ENCODE peak calls at places on chromosomes 16 and 17, in six cellular contexts. G is A549, L is left lung, R is neural progenitor cell, M is upper lobe of left lung, O is left ventricle myocardium inferior. V is an unnamed sample. For H3K4me1, the result is how much of the 10 kb centered on the place peaks cover.

GRCh38 chr16:56589141-56590039 is at the start of gene MT3:
- DNase-seq in L (no peak), O (no peak), R (peak), G (peak), M (no peak), V (peak)

GRCh38 chr16:72357860-72358259 is 185.9 kb upstream of the PMFBP1 start:
- DNase-seq in M (no peak), O (no peak), R (no peak), G (no peak), L (no peak), V (no peak)

GRCh38 chr17:1091190-1091534 is 88.6 kb downstream of the ABR start:
- DNase-seq in O (no peak), G (no peak), R (no peak), L (no peak), M (no peak), V (no peak)

GRCh38 chr17:7774037-7774659 is 56.6 kb downstream of the DNAH2 start:
- DNase-seq in O (no peak), R (no peak), G (peak), L (peak), M (peak), V (no peak)

GRCh38 chr16:1523581-1524245 is 9.8 kb upstream of the TMEM204 start:
- DNase-seq in M (no peak), L (no peak), G (no peak), R (no peak), O (no peak), V (no peak)

GRCh38 chr17:64174686-64175456 is 44.9 kb upstream of the ERN1 start:
- DNase-seq in L (peak), M (peak), O (no peak), R (no peak), G (no peak), V (peak)

GRCh38 chr17:73528679-73529078 is 115.6 kb downstream of the SDK2 start:
- DNase-seq in R (no peak), L (no peak), M (no peak), O (no peak), G (no peak), V (no peak)

GRCh38 chr17:17675925-17676534 is 5.2 kb upstream of the RAI1 start:
- DNase-seq in L (no peak), M (no peak), O (no peak), R (no peak), G (peak), V (no peak)

GRCh38 chr17:73988110-73988509 is 215.4 kb upstream of the RPL38 start:
- DNase-seq in L (no peak), O (no peak), M (no peak), R (no peak), G (no peak), V (no peak)

GRCh38 chr17:35315283-35315682 is 58.1 kb downstream of the SLFN11 start:
- DNase-seq in M (no peak), R (no peak), G (peak), O (no peak), L (no peak), V (no peak)

GRCh38 chr17:17661834-17662233 is 19.4 kb upstream of the RAI1 start:
- DNase-seq in L (no peak), R (peak), G (no peak), O (no peak), M (no peak), V (no peak)

GRCh38 chr17:1720856-1721386 is 3.6 kb upstream of the WDR81 start:
- DNase-seq in M (peak), G (peak), O (no peak), L (no peak), R (peak), V (no peak)

GRCh38 chr17:63435681-63436522 is 10.2 kb downstream of the CYB561 start:
- DNase-seq in O (no peak), G (no peak), L (no peak), R (no peak), M (peak), V (no peak)

GRCh38 chr16:86865866-86866675 is 287.7 kb downstream of the FOXL1 start:
- DNase-seq in M (no peak), L (no peak), G (no peak), O (peak), R (no peak), V (peak)

GRCh38 chr16:88727871-88728270 is 21.6 kb downstream of the CTU2 start:
- DNase-seq in O (peak), R (no peak), L (no peak), G (no peak), M (no peak), V (no peak)

GRCh38 chr17:17758443-17758842 is 77.2 kb downstream of the RAI1 start:
- DNase-seq in R (no peak), M (no peak), O (no peak), L (no peak), G (no peak), V (no peak)

GRCh38 chr16:11977206-11978041 is 890 bp downstream of the SNX29 start:
- DNase-seq in M (no peak), R (peak), L (no peak), O (no peak), G (peak), V (peak)

GRCh38 chr16:72530434-72530833 is 358.5 kb upstream of the PMFBP1 start:
- DNase-seq in R (no peak), G (peak), O (no peak), L (no peak), M (no peak), V (no peak)

GRCh38 chr17:18037482-18037881 is 1.5 kb downstream of the ATPAF2 start:
- DNase-seq in R (no peak), G (no peak), O (no peak), L (no peak), M (no peak), V (no peak)

GRCh38 chr16:66832190-66832589 is 1.4 kb upstream of the NAE1 start:
- DNase-seq in R (no peak), M (no peak), L (no peak), O (no peak), G (no peak), V (no peak)

GRCh38 chr17:83189673-83190385 is 110.4 kb downstream of the METRNL start:
- DNase-seq in R (no peak), O (peak), G (no peak), L (peak), M (peak), V (no peak)

GRCh38 chr17:37373530-37374159 is 2.1 kb upstream of the C17orf78 start:
- DNase-seq in M (peak), G (peak), O (peak), R (peak), L (no peak), V (peak)

GRCh38 chr17:77478281-77478680 is 337.5 kb downstream of the SEC14L1 start:
- DNase-seq in G (no peak), M (no peak), O (no peak), R (no peak), L (no peak), V (no peak)
- H3K4me1 ChIP-seq in G (under half), M (half or more), O (half or more), R (half or more), L (under half), V (under half)

GRCh38 chr17:75614006-75614405 is 19.2 kb upstream of the SMIM5 start:
- DNase-seq in L (no peak), R (peak), O (no peak), M (no peak), G (peak), V (no peak)
- TF ChIP-seq CTCF in L (no peak), R (peak), O (no peak), M (no peak), G (peak), V (no peak)

GRCh38 chr17:78124081-78124835 is 4.3 kb downstream of the TMC6 start:
- DNase-seq in G (no peak), O (no peak), L (no peak), R (no peak), M (peak), V (no peak)
- H3K27ac ChIP-seq in G (no peak), O (peak), L (peak), R (no peak), M (peak), V (no peak)

GRCh38 chr17:21131090-21131616 is 4.4 kb downstream of the DHRS7B start:
- DNase-seq in O (no peak), G (no peak), L (no peak), R (no peak), M (no peak), V (no peak)

GRCh38 chr17:21129023-21129681 is 2.4 kb downstream of the DHRS7B start:
- DNase-seq in M (no peak), O (no peak), R (no peak), G (peak), L (no peak), V (no peak)

GRCh38 chr17:21127508-21128077 is 829 bp downstream of the DHRS7B start:
- DNase-seq in O (no peak), L (no peak), M (no peak), G (no peak), R (no peak), V (no peak)

GRCh38 chr17:21134559-21134958 is 7.8 kb downstream of the DHRS7B start:
- DNase-seq in O (no peak), M (no peak), L (no peak), R (no peak), G (no peak), V (no peak)

DNA sequence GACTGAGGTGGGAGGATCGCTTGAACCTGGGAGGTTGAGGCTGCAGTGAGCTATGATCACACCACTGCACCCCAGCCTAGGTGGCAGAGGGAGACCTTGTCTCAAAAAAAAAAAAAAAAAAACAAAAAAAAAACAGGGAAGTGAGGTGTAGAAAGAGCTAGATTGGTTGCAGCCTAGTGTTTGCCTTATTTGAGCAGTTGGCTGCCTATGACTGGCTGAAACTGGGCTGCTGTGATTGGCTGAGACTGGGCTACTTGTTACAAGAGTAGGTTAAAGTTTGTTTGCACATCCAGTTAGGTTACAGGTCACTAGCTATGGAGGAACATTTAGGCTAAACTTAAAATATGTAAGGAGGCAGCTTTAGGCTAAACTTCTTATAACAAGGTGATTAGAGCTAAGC is 5.7 kb downstream of the DHRS7B start:
- DNase-seq in O (no peak), R (no peak), L (no peak), G (no peak), M (peak), V (no peak)
- H3K4me1 ChIP-seq in O (under half), R (under half), L (under half), G (under half), M (under half), V (under half)

GRCh38 chr16:23258919-23259237 is 43.2 kb upstream of the SCNN1B start:
- DNase-seq in L (no peak), O (no peak), G (no peak), M (peak), R (no peak), V (no peak)
- TF ChIP-seq CTCF in L (no peak), O (no peak), G (no peak), M (no peak), R (no peak), V (no peak)

GRCh38 chr17:46929413-46929812 is 6.5 kb downstream of the GOSR2 start:
- DNase-seq in R (no peak), G (no peak), L (no peak), O (no peak), M (no peak), V (no peak)

GRCh38 chr17:46931596-46931995 is 8.6 kb downstream of the GOSR2 start:
- DNase-seq in G (no peak), R (no peak), L (no peak), O (no peak), M (no peak), V (no peak)

GRCh38 chr17:46928472-46929261 is 5.7 kb downstream of the GOSR2 start:
- DNase-seq in L (no peak), O (no peak), M (no peak), G (no peak), R (no peak), V (no peak)

GRCh38 chr17:46925185-46925858 is 2.4 kb downstream of the GOSR2 start:
- DNase-seq in L (no peak), G (no peak), R (no peak), O (no peak), M (no peak), V (no peak)

DNA sequence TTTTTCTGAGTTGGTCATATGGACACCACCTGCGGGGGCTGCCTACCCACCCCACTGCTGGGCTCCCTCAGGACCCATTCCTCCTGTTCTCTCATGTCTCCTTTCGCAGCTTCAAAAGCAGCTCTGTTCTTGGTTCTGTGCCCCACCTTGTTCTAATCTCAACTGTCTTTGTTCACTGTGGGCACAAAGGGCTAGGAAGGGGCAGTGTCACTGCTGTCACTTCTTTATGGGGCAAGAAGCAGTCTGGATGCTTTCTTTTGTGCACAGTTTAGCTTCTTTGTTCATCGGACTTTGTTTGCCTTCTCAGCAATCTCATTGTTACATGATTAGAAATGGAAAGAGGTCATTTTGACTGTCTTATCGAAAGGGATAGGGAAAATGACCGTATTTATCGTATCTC is 7.1 kb downstream of the GOSR2 start:
- DNase-seq in G (no peak), R (no peak), O (no peak), M (no peak), L (no peak), V (no peak)
- H3K27ac ChIP-seq in G (no peak), R (no peak), O (no peak), M (peak), L (peak), V (no peak)

DNA sequence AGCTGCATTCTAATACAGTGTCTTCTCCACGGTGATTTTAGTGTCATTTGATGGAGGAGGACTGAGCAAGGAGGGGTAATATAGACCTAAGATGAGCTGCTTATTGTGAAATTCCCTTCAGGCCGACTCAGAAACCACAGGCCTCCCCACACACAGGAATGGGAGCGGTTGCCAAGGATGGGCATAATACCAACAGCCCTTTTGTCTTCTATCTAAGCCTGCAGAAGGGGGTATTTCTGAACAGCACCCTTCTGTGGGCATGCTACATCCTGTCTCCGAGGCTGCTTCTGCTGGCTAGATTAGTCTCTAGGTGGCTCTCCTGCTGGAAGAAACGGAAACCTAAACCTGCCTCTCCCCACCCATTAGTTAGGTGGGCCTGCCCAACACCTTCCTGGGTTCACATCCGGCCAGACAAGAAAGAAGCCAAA is 72.9 kb downstream of the CCDC182 start:
- DNase-seq in O (no peak), R (no peak), L (no peak), G (no peak), M (no peak), V (no peak)
- H3K4me1 ChIP-seq in O (under half), R (under half), L (under half), G (under half), M (under half), V (under half)

DNA sequence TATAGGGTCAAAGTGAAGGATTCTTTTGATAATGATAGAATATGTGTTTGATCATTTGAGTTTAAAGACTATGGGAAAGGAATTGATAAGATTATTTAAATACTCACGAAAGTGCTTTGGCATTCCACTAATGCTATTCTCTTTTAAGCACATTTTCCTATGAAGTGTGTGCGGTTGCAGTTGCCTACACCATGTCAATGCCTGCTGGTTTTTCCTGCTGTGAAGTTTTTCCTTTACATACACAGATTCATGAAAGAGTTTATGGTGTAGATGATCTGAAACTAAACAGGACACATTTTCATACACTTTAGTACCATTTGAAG is 78.7 kb downstream of the VMP1 start:
- DNase-seq in R (no peak), O (no peak), M (no peak), G (no peak), L (no peak), V (no peak)
- TF ChIP-seq CTCF in R (no peak), O (no peak), M (peak), G (no peak), L (no peak), V (no peak)

GRCh38 chr17:56593741-56594527 is 435 bp downstream of the NOG start:
- DNase-seq in L (peak), G (no peak), R (peak), O (peak), M (peak), V (no peak)
- H3K27ac ChIP-seq in L (peak), G (peak), R (no peak), O (peak), M (peak), V (peak)

GRCh38 chr16:53770641-53771040 is 66.7 kb downstream of the FTO start:
- DNase-seq in G (no peak), M (no peak), O (no peak), R (no peak), L (no peak), V (no peak)

GRCh38 chr16:53769787-53770186 is 65.8 kb downstream of the FTO start:
- DNase-seq in G (no peak), L (no peak), R (no peak), O (no peak), M (no peak), V (no peak)

GRCh38 chr16:53769185-53769584 is 65.2 kb downstream of the FTO start:
- DNase-seq in M (no peak), O (no peak), R (no peak), G (no peak), L (no peak), V (no peak)

GRCh38 chr16:53768167-53768566 is 64.2 kb downstream of the FTO start:
- DNase-seq in M (no peak), G (no peak), L (no peak), R (no peak), O (no peak), V (no peak)

GRCh38 chr16:53768593-53768992 is 64.6 kb downstream of the FTO start:
- DNase-seq in R (no peak), O (no peak), G (peak), M (no peak), L (no peak), V (no peak)
- H3K4me1 ChIP-seq in R (under half), O (half or more), G (half or more), M (under half), L (under half), V (under half)

V was measured in ascending aorta.